ENCODE peak calls at places on chromosomes 16 and 17, in five cellular contexts. U is Peyer's patch, I is AG04450, P is ascending aorta, N is adipocyte. F is an unnamed sample.

GRCh38 chr17:74960739-74961342 is 11.7 kb downstream of the HID1 start:
- DNase-seq in U (peak; percentile 32), N (no peak), P (no peak), I (peak; percentile 6), F (peak; percentile 90)

GRCh38 chr17:82802141-82802540 is 37.7 kb downstream of the ZNF750 start:
- DNase-seq in P (no peak), I (no peak), N (no peak), U (no peak), F (no peak)

GRCh38 chr17:21379080-21379711 is 3.0 kb downstream of the KCNJ12 start:
- DNase-seq in P (no peak), N (no peak), I (no peak), U (no peak), F (no peak)

GRCh38 chr17:81741049-81741593 is 29.0 kb downstream of the SLC25A10 start:
- DNase-seq in I (no peak), U (no peak), N (no peak), P (no peak), F (no peak)

GRCh38 chr16:68297908-68298307 is 12.8 kb downstream of the SLC7A6OS start:
- DNase-seq in I (no peak), N (no peak), U (no peak), P (no peak), F (no peak)

GRCh38 chr17:74860999-74861553 is 1.4 kb upstream of the GRIN2C start:
- DNase-seq in P (no peak), U (no peak), I (no peak), N (no peak), F (no peak)

GRCh38 chr17:75652934-75653549 is 13.9 kb downstream of the RECQL5 start:
- DNase-seq in U (no peak), I (no peak), N (peak; percentile 55), P (no peak), F (peak; percentile 78)

GRCh38 chr16:22782299-22782698 is 31.7 kb upstream of the HS3ST2 start:
- DNase-seq in U (no peak), I (no peak), P (no peak), N (no peak), F (no peak)

GRCh38 chr16:71474864-71475263 is 12.8 kb upstream of the ZNF23 start:
- DNase-seq in P (no peak), N (peak; percentile 67), U (no peak), I (peak; percentile 63), F (no peak)

GRCh38 chr17:35088647-35088910 is 25.1 kb upstream of the RFFL start:
- DNase-seq in U (no peak), N (no peak), I (no peak), P (no peak), F (peak; percentile 82)

GRCh38 chr17:28953444-28954118 is 2.3 kb upstream of the PHF12 start:
- DNase-seq in U (peak; percentile 61), P (no peak), N (peak; percentile 76), I (no peak), F (peak; percentile 94)

GRCh38 chr17:81259058-81259605 is 20.0 kb downstream of the NDUFAF8 start:
- DNase-seq in U (no peak), I (no peak), P (no peak), N (no peak), F (no peak)

GRCh38 chr17:65638221-65638940 is 76.9 kb upstream of the AXIN2 start:
- DNase-seq in U (no peak), P (no peak), N (peak; percentile 86), I (peak; percentile 62), F (peak; percentile 14)

GRCh38 chr17:45050680-45051059 is 762 bp downstream of the DCAKD start:
- DNase-seq in P (no peak), I (no peak), N (peak; percentile 53), U (peak; percentile 46), F (no peak)

GRCh38 chr17:14736631-14737030 is 435.8 kb downstream of the HS3ST3B1 start:
- DNase-seq in I (no peak), P (no peak), N (no peak), U (no peak), F (no peak)

GRCh38 chr17:69762359-69762758 is 312.7 kb upstream of the KCNJ16 start:
- DNase-seq in P (no peak), I (no peak), U (no peak), N (no peak), F (peak; percentile 4)

GRCh38 chr17:19239544-19239943 is 2.4 kb downstream of the EPN2 start:
- DNase-seq in P (no peak), I (no peak), U (no peak), N (no peak), F (peak; percentile 71)

GRCh38 chr16:16982614-16983013 is 488.1 kb downstream of the XYLT1 start:
- DNase-seq in U (peak; percentile 62), P (no peak), N (no peak), I (no peak), F (no peak)

GRCh38 chr17:42017866-42018200 is 594 bp upstream of the DNAJC7 start:
- DNase-seq in U (no peak), P (no peak), N (no peak), I (no peak), F (peak; percentile 82)

GRCh38 chr17:82923366-82924113 is 83.7 kb upstream of the ZNF750 start:
- DNase-seq in I (no peak), U (no peak), P (no peak), N (no peak), F (no peak)

GRCh38 chr16:61617214-61617783 is 418.9 kb downstream of the CDH8 start:
- DNase-seq in I (no peak), N (no peak), U (no peak), P (no peak), F (no peak)

GRCh38 chr16:69182730-69183416 is 4.1 kb upstream of the SNTB2 start:
- DNase-seq in N (no peak), P (no peak), U (no peak), I (no peak), F (no peak)

GRCh38 chr17:15493031-15493750 is 25.8 kb upstream of the CDRT4 start:
- DNase-seq in I (no peak), U (no peak), N (no peak), P (no peak), F (peak; percentile 60)

GRCh38 chr17:8326591-8327583 is 12.8 kb upstream of the ODF4 start:
- DNase-seq in I (no peak), P (no peak), U (no peak), N (no peak), F (peak; percentile 49)

GRCh38 chr17:31573861-31574260 is 182.4 kb downstream of the RAB11FIP4 start:
- DNase-seq in I (no peak), P (no peak), N (no peak), U (no peak), F (no peak)

GRCh38 chr17:44907696-44908470 is 7.4 kb downstream of the GFAP start:
- DNase-seq in N (no peak), P (no peak), U (no peak), I (no peak), F (no peak)

GRCh38 chr17:57861000-57861736 is 11.3 kb upstream of the MRPS23 start:
- DNase-seq in U (peak; percentile 66), N (peak; percentile 40), I (no peak), P (peak; percentile 83), F (peak; percentile 85)

GRCh38 chr16:19284207-19284606 is 1.3 kb upstream of the CLEC19A start:
- DNase-seq in I (no peak), P (no peak), N (peak; percentile 4), U (no peak), F (no peak)

GRCh38 chr16:16059895-16060590 is 110.6 kb downstream of the ABCC1 start:
- DNase-seq in U (no peak), P (peak; percentile 71), I (no peak), N (no peak), F (no peak)

GRCh38 chr16:12716658-12717057 is 87.0 kb downstream of the CPPED1 start:
- DNase-seq in N (no peak), P (no peak), U (peak; percentile 6), I (no peak), F (no peak)

GRCh38 chr16:31179153-31179746 is 689 bp upstream of the FUS start:
- DNase-seq in I (no peak), P (no peak), U (no peak), N (no peak), F (no peak)

GRCh38 chr17:62164712-62165377 is 99.8 kb upstream of the MED13 start:
- DNase-seq in U (no peak), I (no peak), P (no peak), N (peak; percentile 49), F (no peak)

GRCh38 chr17:79802736-79803420 is 6.0 kb upstream of the CBX8 start:
- DNase-seq in N (no peak), U (no peak), I (no peak), P (no peak), F (no peak)
- H3K27me3 ChIP-seq in N (peaks cover 93% of the 10 kb centered on the region), U (peaks cover 7% of the 10 kb centered on the region), I (peaks cover 98% of the 10 kb centered on the region), P (peaks cover 83% of the 10 kb centered on the region), F (peaks cover 98% of the 10 kb centered on the region)

GRCh38 chr16:1119766-1120611 is 23.9 kb upstream of the C1QTNF8 start:
- DNase-seq in N (no peak), I (no peak), U (no peak), P (no peak), F (no peak)
- H3K27me3 ChIP-seq in N (peaks cover 17% of the 10 kb centered on the region), I (peaks cover 14% of the 10 kb centered on the region), U (no peaks in the 10 kb centered on the region), P (no peaks in the 10 kb centered on the region), F (no peaks in the 10 kb centered on the region)

GRCh38 chr16:86198201-86199118 is 299.5 kb downstream of the IRF8 start:
- DNase-seq in U (no peak), P (no peak), I (no peak), N (no peak), F (no peak)
- H3K27me3 ChIP-seq in U (no peaks in the 10 kb centered on the region), P (peaks cover 3% of the 10 kb centered on the region), I (no peaks in the 10 kb centered on the region), N (peaks cover 97% of the 10 kb centered on the region), F (no peaks in the 10 kb centered on the region)

GRCh38 chr17:6894206-6894528 is 62.6 kb upstream of the TEKT1 start:
- DNase-seq in U (no peak), P (no peak), N (peak; percentile 5), I (no peak), F (peak; percentile 75)
- H3K27me3 ChIP-seq in U (no peaks in the 10 kb centered on the region), P (no peaks in the 10 kb centered on the region), N (peaks cover 41% of the 10 kb centered on the region), I (peaks cover 34% of the 10 kb centered on the region), F (no peaks in the 10 kb centered on the region)

F was measured in mesendoderm.